ENCODE peak calls at places on chromosomes 1 and 21, in five cellular contexts. P is A549, O is IMR-90, X is K562, V is GM12878. T is an unnamed sample.

GRCh38 chr1:50427086-50427817 is 4.0 kb upstream of the DMRTA2 start:
- DNase-seq in O (no peak), P (no peak), V (no peak), X (no peak), T (peak)

GRCh38 chr1:32763221-32763620 is 53.9 kb downstream of the YARS1 start:
- DNase-seq in X (no peak), V (no peak), P (no peak), O (no peak), T (no peak)

GRCh38 chr1:55195523-55196233 is 19.5 kb downstream of the USP24 start:
- DNase-seq in O (peak), X (no peak), P (no peak), V (no peak), T (no peak)

GRCh38 chr1:92065042-92065441 is 10.2 kb downstream of the SETSIP start:
- DNase-seq in P (peak), V (no peak), X (no peak), O (no peak), T (peak)

GRCh38 chr1:113542221-113542701 is 151.9 kb downstream of the MAGI3 start:
- DNase-seq in O (peak), X (no peak), V (no peak), P (peak), T (no peak)

GRCh38 chr1:179143332-179143731 is 61.5 kb downstream of the TOR3A start:
- DNase-seq in P (peak), O (peak), V (no peak), X (no peak), T (no peak)

GRCh38 chr1:219659682-219660081 is 46.8 kb upstream of the ZC3H11B start:
- DNase-seq in V (no peak), P (peak), X (no peak), O (peak), T (peak)

GRCh38 chr1:19442150-19443096 is 42.9 kb downstream of the CAPZB start:
- DNase-seq in V (no peak), O (peak), P (no peak), X (no peak), T (no peak)

GRCh38 chr21:25487046-25487594 is 120.2 kb downstream of the MRPL39 start:
- DNase-seq in O (no peak), V (peak), X (no peak), P (no peak), T (no peak)

GRCh38 chr1:83796409-83796808 is 202.5 kb downstream of the TTLL7 start:
- DNase-seq in V (no peak), O (no peak), P (no peak), X (no peak), T (no peak)

GRCh38 chr1:164579346-164579745 is 20.4 kb downstream of the PBX1 start:
- DNase-seq in O (no peak), X (no peak), P (no peak), V (no peak), T (no peak)

GRCh38 chr1:17621691-17622090 is 82.2 kb downstream of the ARHGEF10L start:
- DNase-seq in P (no peak), V (no peak), X (no peak), O (no peak), T (no peak)

GRCh38 chr21:20004353-20004752 is 993.9 kb upstream of the NCAM2 start:
- DNase-seq in O (no peak), P (no peak), V (no peak), X (no peak), T (no peak)

GRCh38 chr1:12148160-12148957 is 18.4 kb upstream of the TNFRSF1B start:
- DNase-seq in V (no peak), P (no peak), X (peak), O (peak), T (no peak)

GRCh38 chr1:159207774-159208459 is 3.2 kb downstream of the ACKR1 start:
- DNase-seq in O (no peak), X (no peak), P (no peak), V (no peak), T (no peak)

GRCh38 chr21:39071623-39072214 is 111.5 kb downstream of the PSMG1 start:
- DNase-seq in O (peak), X (no peak), V (no peak), P (no peak), T (no peak)

GRCh38 chr1:107477233-107477632 is 336.4 kb downstream of the NTNG1 start:
- DNase-seq in P (peak), O (no peak), V (no peak), X (peak), T (no peak)

DNA sequence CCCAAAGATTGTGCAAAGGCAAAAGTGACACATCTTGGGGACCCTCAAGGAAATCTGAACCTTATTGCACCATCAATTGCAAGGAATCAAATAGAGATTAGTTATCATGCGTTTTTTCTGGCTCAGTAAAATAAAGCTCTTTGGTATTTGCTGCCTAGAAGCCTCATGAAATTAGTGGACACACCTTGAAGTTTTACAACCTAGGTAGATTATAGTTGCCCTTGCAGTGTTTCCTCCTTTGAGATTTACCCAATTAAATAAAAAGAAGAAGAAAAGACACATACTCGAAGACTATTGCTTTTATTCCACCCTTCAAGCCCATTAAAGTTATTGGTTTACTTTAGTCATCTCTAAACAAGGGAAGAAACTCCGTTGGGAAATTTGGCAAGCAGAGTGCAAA is 70.0 kb downstream of the IL23R start:
- DNase-seq in X (no peak), V (no peak), P (no peak), O (no peak), T (no peak)
- H3K27ac ChIP-seq in X (no peak), V (no peak), P (no peak), O (no peak), T (no peak)

DNA sequence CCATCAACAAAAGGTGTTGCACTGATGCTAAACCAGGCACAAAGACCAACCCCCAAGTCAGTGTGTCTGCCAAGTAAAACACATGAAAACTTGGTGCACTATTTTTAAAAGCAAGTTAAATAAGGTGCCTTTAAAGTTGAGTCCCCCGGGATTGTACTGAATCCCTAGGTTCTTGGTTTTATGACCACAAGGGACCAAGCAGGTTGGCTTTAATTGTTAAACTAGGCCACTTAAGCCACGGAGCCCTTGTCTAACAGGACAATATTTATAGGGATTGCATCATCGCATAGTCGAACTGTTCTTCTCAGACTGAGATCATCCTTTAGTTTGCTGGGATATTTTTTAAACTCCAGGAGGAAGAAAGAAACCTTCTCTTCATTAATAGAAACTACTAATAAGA is 100.9 kb upstream of the GUCA2B start:
- DNase-seq in X (no peak), P (no peak), O (peak), V (no peak), T (no peak)
- TF ChIP-seq RCOR1 in X (no peak), P (no peak), O (no peak), V (no peak), T (no peak)

GRCh38 chr1:245046310-245046709 is 108.5 kb upstream of the KIF26B start:
- DNase-seq in V (no peak), P (no peak), O (no peak), X (no peak), T (no peak)
- H3K4me3 ChIP-seq in V (no peak), P (no peak), O (no peak), X (no peak), T (no peak)

GRCh38 chr1:205569411-205570172 is 62.2 kb downstream of the ELK4 start:
- DNase-seq in V (no peak), P (no peak), X (no peak), O (no peak), T (peak)

GRCh38 chr1:205571747-205572146 is 60.1 kb downstream of the ELK4 start:
- DNase-seq in P (no peak), O (no peak), X (no peak), V (no peak), T (no peak)

GRCh38 chr1:205570173-205570501 is 61.7 kb downstream of the ELK4 start:
- DNase-seq in O (no peak), X (no peak), P (no peak), V (no peak), T (no peak)

GRCh38 chr1:205572426-205572825 is 59.4 kb downstream of the ELK4 start:
- DNase-seq in P (no peak), O (no peak), X (no peak), V (no peak), T (no peak)

DNA sequence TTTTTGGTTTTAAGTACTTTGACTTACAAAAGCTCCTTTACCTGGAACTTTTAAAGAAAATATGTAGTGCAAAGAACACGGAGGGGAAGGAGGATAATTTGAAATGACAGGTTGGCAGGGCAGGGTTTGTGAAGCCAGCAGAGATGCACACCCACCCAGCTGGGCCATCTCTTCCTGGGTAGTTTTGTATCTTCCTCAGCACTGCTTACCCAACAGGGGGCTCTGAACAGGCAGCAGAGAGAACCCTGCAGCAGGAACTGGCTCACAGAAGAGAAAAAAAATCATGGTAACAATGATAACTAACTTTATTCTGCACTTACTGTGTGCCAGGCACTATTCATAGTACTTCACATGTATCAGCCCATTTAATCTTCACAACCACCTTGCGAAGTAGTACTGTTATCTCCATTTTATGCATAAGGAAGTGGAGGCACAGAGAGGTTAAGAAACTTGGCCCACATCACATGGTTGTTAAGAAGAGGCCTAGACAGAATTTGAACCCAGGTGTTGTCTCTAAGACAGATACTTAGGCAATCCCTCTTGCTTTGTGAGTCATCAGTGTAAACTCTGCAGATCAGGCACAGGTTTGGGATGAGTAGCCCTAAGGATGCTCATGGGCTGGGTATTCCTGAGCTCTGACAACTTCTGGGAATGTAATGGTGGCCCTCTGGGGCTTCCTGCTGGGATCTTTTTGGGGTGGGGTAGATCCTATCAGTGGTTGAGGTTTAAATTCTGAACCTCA is 60.8 kb downstream of the ELK4 start:
- DNase-seq in P (no peak), V (no peak), O (no peak), X (no peak), T (no peak)
- H3K27ac ChIP-seq in P (no peak), V (no peak), O (no peak), X (no peak), T (no peak)

GRCh38 chr1:57157818-57158606 is 192.2 kb upstream of the C8B start:
- DNase-seq in X (no peak), P (no peak), O (no peak), V (no peak), T (no peak)
- TF ChIP-seq RCOR1 in X (no peak), P (no peak), O (no peak), V (no peak), T (no peak)

GRCh38 chr1:30523055-30524020 is 200.0 kb downstream of the MATN1 start:
- DNase-seq in X (no peak), P (peak), V (no peak), O (peak), T (no peak)
- H3K4me3 ChIP-seq in X (no peak), P (no peak), V (no peak), O (no peak), T (no peak)

DNA sequence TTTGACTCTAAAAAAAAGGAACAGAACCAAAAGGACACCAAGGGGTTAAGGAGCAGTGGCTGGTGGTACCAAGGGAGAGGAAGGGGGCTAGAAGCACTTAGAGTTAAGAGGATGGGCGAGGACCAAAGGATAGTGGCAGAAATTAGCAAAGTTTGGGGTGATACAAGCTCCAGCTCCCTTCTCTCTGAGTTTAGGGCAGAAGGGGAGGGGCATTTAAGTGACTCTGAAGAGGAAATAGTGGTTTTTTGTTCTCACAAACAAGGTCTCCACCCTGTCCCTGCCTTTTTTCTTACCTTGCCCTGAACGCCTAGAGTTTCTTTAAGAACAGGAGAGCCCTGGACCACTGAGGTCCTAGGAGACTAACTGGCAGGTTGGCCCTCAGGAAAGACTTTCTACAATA is 3.3 kb downstream of the CDC42SE1 start:
- DNase-seq in V (no peak), X (peak), O (no peak), P (no peak), T (no peak)
- H3K27ac ChIP-seq in V (peak), X (peak), O (no peak), P (no peak), T (no peak)